ENCODE peak calls at places on chromosomes 7 and 10, in four cellular contexts. One of them, this sample, is unnamed.

GRCh38 chr10:79229081-79229541 is 118.2 kb upstream of the PPIF start:
- DNase-seq in naive thymus-derived CD8-positive, alpha-beta T cell: no peak
- DNase-seq in hypothalamus: no peak
- DNase-seq in T-helper 22 cell: no peak
- DNase-seq in this sample: no peak

GRCh38 chr7:42407828-42408227 is 170.8 kb upstream of the GLI3 start:
- DNase-seq in naive thymus-derived CD8-positive, alpha-beta T cell: no peak
- DNase-seq in hypothalamus: no peak
- DNase-seq in T-helper 22 cell: no peak
- DNase-seq in this sample: no peak

GRCh38 chr7:34067406-34067805 is 162.1 kb downstream of the BMPER start:
- DNase-seq in naive thymus-derived CD8-positive, alpha-beta T cell: no peak
- DNase-seq in hypothalamus: no peak
- DNase-seq in T-helper 22 cell: no peak
- DNase-seq in this sample: no peak

GRCh38 chr7:2237109-2237602 is 4.4 kb upstream of the MAD1L1 start:
- DNase-seq in naive thymus-derived CD8-positive, alpha-beta T cell: no peak
- DNase-seq in hypothalamus: no peak
- DNase-seq in T-helper 22 cell: no peak
- DNase-seq in this sample: no peak

GRCh38 chr7:3862774-3863173 is 561.7 kb downstream of the SDK1 start:
- DNase-seq in naive thymus-derived CD8-positive, alpha-beta T cell: no peak
- DNase-seq in hypothalamus: no peak
- DNase-seq in T-helper 22 cell: no peak
- DNase-seq in this sample: no peak

GRCh38 chr7:47369736-47370135 is 212.2 kb downstream of the TNS3 start:
- DNase-seq in naive thymus-derived CD8-positive, alpha-beta T cell: no peak
- DNase-seq in hypothalamus: no peak
- DNase-seq in T-helper 22 cell: no peak
- DNase-seq in this sample: no peak

GRCh38 chr7:29044529-29044928 is 86.4 kb upstream of the TRIL start:
- DNase-seq in naive thymus-derived CD8-positive, alpha-beta T cell: no peak
- DNase-seq in hypothalamus: no peak
- DNase-seq in T-helper 22 cell: no peak
- DNase-seq in this sample: no peak

GRCh38 chr7:50371551-50372021 is 67.1 kb downstream of the IKZF1 start:
- DNase-seq in naive thymus-derived CD8-positive, alpha-beta T cell: no peak
- DNase-seq in hypothalamus: no peak
- DNase-seq in T-helper 22 cell: no peak
- DNase-seq in this sample: no peak

GRCh38 chr10:55852850-55853249 is 508.2 kb downstream of the ZWINT start:
- DNase-seq in naive thymus-derived CD8-positive, alpha-beta T cell: no peak
- DNase-seq in hypothalamus: no peak
- DNase-seq in T-helper 22 cell: no peak
- DNase-seq in this sample: no peak

GRCh38 chr7:146314962-146315361 is 198.4 kb downstream of the CNTNAP2 start:
- DNase-seq in naive thymus-derived CD8-positive, alpha-beta T cell: no peak
- DNase-seq in hypothalamus: no peak
- DNase-seq in T-helper 22 cell: no peak
- DNase-seq in this sample: no peak

GRCh38 chr7:81500631-81501030 is 269.2 kb downstream of the HGF start:
- DNase-seq in naive thymus-derived CD8-positive, alpha-beta T cell: no peak
- DNase-seq in hypothalamus: no peak
- DNase-seq in T-helper 22 cell: no peak
- DNase-seq in this sample: no peak

GRCh38 chr10:109894516-109894915 is 28.8 kb downstream of the XPNPEP1 start:
- DNase-seq in naive thymus-derived CD8-positive, alpha-beta T cell: no peak
- DNase-seq in hypothalamus: no peak
- DNase-seq in T-helper 22 cell: no peak
- DNase-seq in this sample: no peak

GRCh38 chr7:51950811-51951210 is 634.2 kb upstream of the COBL start:
- DNase-seq in naive thymus-derived CD8-positive, alpha-beta T cell: no peak
- DNase-seq in hypothalamus: no peak
- DNase-seq in T-helper 22 cell: no peak
- DNase-seq in this sample: no peak

GRCh38 chr10:19788075-19788686 is 28.1 kb upstream of the PLXDC2 start:
- DNase-seq in naive thymus-derived CD8-positive, alpha-beta T cell: no peak
- DNase-seq in hypothalamus: no peak
- DNase-seq in T-helper 22 cell: no peak
- DNase-seq in this sample: no peak

GRCh38 chr7:142114207-142114606 is 2.7 kb downstream of the MGAM2 start:
- DNase-seq in naive thymus-derived CD8-positive, alpha-beta T cell: no peak
- DNase-seq in hypothalamus: no peak
- DNase-seq in T-helper 22 cell: no peak
- DNase-seq in this sample: no peak

GRCh38 chr7:44222074-44222473 is 21.3 kb downstream of the YKT6 start:
- DNase-seq in naive thymus-derived CD8-positive, alpha-beta T cell: no peak
- DNase-seq in hypothalamus: no peak
- DNase-seq in T-helper 22 cell: no peak
- DNase-seq in this sample: no peak

GRCh38 chr7:100745184-100745583 is 11.8 kb downstream of the ZAN start:
- DNase-seq in naive thymus-derived CD8-positive, alpha-beta T cell: peak
- DNase-seq in hypothalamus: no peak
- DNase-seq in T-helper 22 cell: no peak
- DNase-seq in this sample: no peak

GRCh38 chr10:12730809-12731519 is 270.5 kb downstream of the CCDC3 start:
- DNase-seq in naive thymus-derived CD8-positive, alpha-beta T cell: no peak
- DNase-seq in hypothalamus: no peak
- DNase-seq in T-helper 22 cell: no peak
- DNase-seq in this sample: no peak

GRCh38 chr10:114615600-114616007 is 42.5 kb downstream of the ABLIM1 start:
- DNase-seq in naive thymus-derived CD8-positive, alpha-beta T cell: no peak
- DNase-seq in hypothalamus: no peak
- DNase-seq in T-helper 22 cell: no peak
- DNase-seq in this sample: no peak

GRCh38 chr7:12207046-12207445 is 4.0 kb upstream of the TMEM106B start:
- DNase-seq in naive thymus-derived CD8-positive, alpha-beta T cell: no peak
- DNase-seq in hypothalamus: no peak
- DNase-seq in T-helper 22 cell: no peak
- DNase-seq in this sample: no peak

GRCh38 chr10:103839867-103840746 is 15.3 kb downstream of the SH3PXD2A start:
- DNase-seq in naive thymus-derived CD8-positive, alpha-beta T cell: no peak
- DNase-seq in hypothalamus: no peak
- DNase-seq in T-helper 22 cell: no peak
- DNase-seq in this sample: no peak

GRCh38 chr7:56083150-56083785 is 9.5 kb downstream of the PHKG1 start:
- DNase-seq in naive thymus-derived CD8-positive, alpha-beta T cell: no peak
- DNase-seq in hypothalamus: no peak
- DNase-seq in T-helper 22 cell: no peak
- DNase-seq in this sample: no peak

GRCh38 chr10:14674376-14675050 is 100.2 kb downstream of the FAM107B start:
- DNase-seq in naive thymus-derived CD8-positive, alpha-beta T cell: no peak
- DNase-seq in hypothalamus: no peak
- DNase-seq in T-helper 22 cell: no peak
- DNase-seq in this sample: no peak

GRCh38 chr10:67668448-67668847 is 27.5 kb downstream of the CTNNA3 start:
- DNase-seq in naive thymus-derived CD8-positive, alpha-beta T cell: no peak
- DNase-seq in hypothalamus: no peak
- DNase-seq in T-helper 22 cell: no peak
- DNase-seq in this sample: no peak

GRCh38 chr10:69515699-69516547 is 57.3 kb downstream of the NEUROG3 start:
- DNase-seq in naive thymus-derived CD8-positive, alpha-beta T cell: peak
- DNase-seq in hypothalamus: no peak
- DNase-seq in T-helper 22 cell: peak
- DNase-seq in this sample: peak

GRCh38 chr7:122070062-122070461 is 74.0 kb downstream of the AASS start:
- DNase-seq in naive thymus-derived CD8-positive, alpha-beta T cell: no peak
- DNase-seq in hypothalamus: no peak
- DNase-seq in T-helper 22 cell: no peak
- DNase-seq in this sample: no peak

GRCh38 chr10:105803206-105803605 is 1162.1 kb downstream of the SORCS3 start:
- DNase-seq in naive thymus-derived CD8-positive, alpha-beta T cell: no peak
- DNase-seq in hypothalamus: no peak
- DNase-seq in T-helper 22 cell: no peak
- DNase-seq in this sample: no peak

GRCh38 chr10:72013202-72013945 is 49.2 kb downstream of the CHST3 start:
- DNase-seq in naive thymus-derived CD8-positive, alpha-beta T cell: no peak
- DNase-seq in hypothalamus: no peak
- DNase-seq in T-helper 22 cell: no peak
- DNase-seq in this sample: no peak

GRCh38 chr7:111190804-111191203 is 99.9 kb downstream of the LRRN3 start:
- DNase-seq in naive thymus-derived CD8-positive, alpha-beta T cell: no peak
- DNase-seq in hypothalamus: no peak
- DNase-seq in T-helper 22 cell: no peak
- DNase-seq in this sample: no peak

GRCh38 chr10:73991846-73992245 is 6.1 kb upstream of the VCL start:
- DNase-seq in naive thymus-derived CD8-positive, alpha-beta T cell: peak
- DNase-seq in hypothalamus: no peak
- DNase-seq in T-helper 22 cell: peak
- DNase-seq in this sample: peak

GRCh38 chr10:31619410-31620095 is 300.5 kb downstream of the ZEB1 start:
- DNase-seq in naive thymus-derived CD8-positive, alpha-beta T cell: no peak
- DNase-seq in hypothalamus: no peak
- DNase-seq in T-helper 22 cell: no peak
- DNase-seq in this sample: no peak

GRCh38 chr7:4279210-4279609 is 402.9 kb upstream of the FOXK1 start:
- DNase-seq in naive thymus-derived CD8-positive, alpha-beta T cell: no peak
- DNase-seq in hypothalamus: no peak
- DNase-seq in T-helper 22 cell: no peak
- DNase-seq in this sample: no peak

This sample was measured in T-helper 17 cell.